ENCODE peak calls at places on chromosomes 7 and 10, in eight cellular contexts. S, Y, C, E, D, W, G and K are unnamed samples.
A peak's percentile ranks its signal among the peaks of the same experiment; 100 is the strongest.

GRCh38 chr7:91248996-91249395 is 15.2 kb upstream of the FZD1 start:
- DNase-seq in S (no peak), Y (no peak), C (no peak), E (peak; percentile 20), D (peak; percentile 61), W (no peak), G (no peak), K (no peak)

GRCh38 chr10:69809318-69809717 is 7.6 kb downstream of the COL13A1 start:
- DNase-seq in S (no peak), Y (no peak), C (no peak), E (no peak), D (no peak), W (no peak), G (no peak), K (no peak)

GRCh38 chr7:130418306-130418705 is 22.5 kb downstream of the CEP41 start:
- DNase-seq in S (no peak), Y (no peak), C (no peak), E (peak; percentile 60), D (no peak), W (no peak), G (no peak), K (no peak)

GRCh38 chr10:33859319-33860022 is 525.0 kb upstream of the NRP1 start:
- DNase-seq in S (no peak), Y (no peak), C (no peak), E (no peak), D (no peak), W (no peak), G (no peak), K (no peak)

GRCh38 chr7:79292834-79293233 is 160.6 kb downstream of the MAGI2 start:
- DNase-seq in S (no peak), Y (no peak), C (no peak), E (no peak), D (no peak), W (no peak), G (no peak), K (no peak)

GRCh38 chr7:50418526-50418925 is 31.6 kb downstream of the FIGNL1 start:
- DNase-seq in S (no peak), Y (no peak), C (no peak), E (no peak), D (peak; percentile 20), W (no peak), G (no peak), K (no peak)

GRCh38 chr10:15738237-15738928 is 18.7 kb upstream of the ITGA8 start:
- DNase-seq in S (no peak), Y (no peak), C (no peak), E (no peak), D (no peak), W (peak; percentile 7), G (no peak), K (no peak)

GRCh38 chr7:34277016-34277800 is 371.9 kb downstream of the BMPER start:
- DNase-seq in S (no peak), Y (no peak), C (no peak), E (peak; percentile 74), D (no peak), W (peak; percentile 78), G (no peak), K (no peak)

GRCh38 chr10:43685744-43686143 is 37.1 kb upstream of the ZNF32 start:
- DNase-seq in S (no peak), Y (no peak), C (no peak), E (no peak), D (no peak), W (no peak), G (peak; percentile 58), K (no peak)

GRCh38 chr10:97542169-97543024 is 30.2 kb upstream of the ANKRD2 start:
- DNase-seq in S (no peak), Y (no peak), C (peak; percentile 77), E (peak; percentile 97), D (no peak), W (peak; percentile 90), G (peak; percentile 68), K (peak; percentile 87)

GRCh38 chr7:151754142-151754590 is 122.7 kb downstream of the PRKAG2 start:
- DNase-seq in S (no peak), Y (no peak), C (peak; percentile 61), E (peak; percentile 99), D (peak; percentile 92), W (peak; percentile 98), G (peak; percentile 76), K (peak; percentile 98)

GRCh38 chr7:101362334-101363195 is at the start of gene COL26A1:
- DNase-seq in S (no peak), Y (no peak), C (no peak), E (no peak), D (peak; percentile 82), W (no peak), G (peak; percentile 24), K (no peak)

GRCh38 chr10:77979221-77979620 is 50.1 kb downstream of the POLR3A start:
- DNase-seq in S (no peak), Y (no peak), C (no peak), E (no peak), D (no peak), W (no peak), G (no peak), K (no peak)

GRCh38 chr10:113045155-113046055 is 95.4 kb downstream of the TCF7L2 start:
- DNase-seq in S (no peak), Y (no peak), C (no peak), E (peak; percentile 93), D (no peak), W (peak; percentile 95), G (no peak), K (no peak)

GRCh38 chr7:106354822-106355221 is 70.0 kb upstream of the NAMPT start:
- DNase-seq in S (no peak), Y (no peak), C (no peak), E (no peak), D (no peak), W (no peak), G (no peak), K (no peak)

GRCh38 chr7:151539055-151539714 is 19.5 kb upstream of the RHEB start:
- DNase-seq in S (no peak), Y (no peak), C (no peak), E (no peak), D (peak; percentile 87), W (peak; percentile 28), G (no peak), K (no peak)

GRCh38 chr10:43417950-43418768 is 9.2 kb upstream of the HNRNPF start:
- DNase-seq in S (no peak), Y (peak; percentile 33), C (no peak), E (no peak), D (no peak), W (no peak), G (no peak), K (no peak)

GRCh38 chr7:69687739-69688431 is 89.6 kb downstream of the AUTS2 start:
- DNase-seq in S (no peak), Y (no peak), C (no peak), E (no peak), D (no peak), W (no peak), G (no peak), K (peak; percentile 58)

GRCh38 chr10:128178319-128178937 is 52.2 kb upstream of the MKI67 start:
- DNase-seq in S (no peak), Y (peak; percentile 27), C (no peak), E (no peak), D (peak; percentile 38), W (peak; percentile 21), G (no peak), K (no peak)

GRCh38 chr10:60465801-60466200 is 76.1 kb upstream of the ANK3 start:
- DNase-seq in S (no peak), Y (no peak), C (no peak), E (peak; percentile 31), D (no peak), W (peak; percentile 38), G (no peak), K (no peak)

GRCh38 chr10:80662429-80663211 is 124.9 kb downstream of the SH2D4B start:
- DNase-seq in S (peak; percentile 13), Y (peak; percentile 49), C (peak; percentile 53), E (peak; percentile 59), D (peak; percentile 87), W (peak; percentile 91), G (peak; percentile 83), K (peak; percentile 62)
- H3K4me3 ChIP-seq in S (no peak overlapping the region), Y (no peak overlapping the region), C (peak overlapping the region; percentile 60), E (peak overlapping the region; percentile 43), D (peak overlapping the region; percentile 17), W (peak overlapping the region; percentile 40), G (peak overlapping the region; percentile 59), K (peak overlapping the region; percentile 28)

DNA sequence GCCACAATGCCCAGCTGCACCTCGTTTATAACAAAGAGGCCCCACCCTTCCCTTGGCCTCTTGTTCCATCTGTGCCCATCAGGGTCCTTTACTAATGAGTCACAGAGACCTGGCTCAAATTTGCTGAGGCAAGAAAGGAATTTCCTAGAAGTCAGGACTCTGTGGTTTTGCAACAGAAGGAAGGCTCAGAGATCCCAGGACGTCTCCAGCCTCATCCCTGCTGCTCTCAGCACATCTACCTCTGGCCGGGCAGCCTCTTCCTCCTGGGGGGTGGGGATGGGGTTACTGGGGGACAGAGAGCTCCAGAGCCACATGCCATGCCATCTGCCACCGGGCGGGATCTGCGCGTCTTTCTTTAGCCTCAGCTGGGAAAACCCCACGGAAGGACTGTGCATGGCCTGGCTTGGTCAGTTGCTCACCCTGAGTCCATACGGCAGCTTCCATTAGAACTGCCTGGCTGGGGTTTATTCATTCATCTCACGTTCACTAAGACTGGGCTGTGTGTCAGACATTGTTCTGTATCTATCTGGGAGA is 41.9 kb upstream of the PSMG3 start:
- DNase-seq in S (no peak), Y (no peak), C (no peak), E (peak; percentile 92), D (no peak), W (peak; percentile 27), G (no peak), K (peak; percentile 15)
- TF ChIP-seq CTCF in S (no peak), Y (no peak), C (no peak), E (no peak), D (no peak), W (no peak), G (no peak), K (no peak)

DNA sequence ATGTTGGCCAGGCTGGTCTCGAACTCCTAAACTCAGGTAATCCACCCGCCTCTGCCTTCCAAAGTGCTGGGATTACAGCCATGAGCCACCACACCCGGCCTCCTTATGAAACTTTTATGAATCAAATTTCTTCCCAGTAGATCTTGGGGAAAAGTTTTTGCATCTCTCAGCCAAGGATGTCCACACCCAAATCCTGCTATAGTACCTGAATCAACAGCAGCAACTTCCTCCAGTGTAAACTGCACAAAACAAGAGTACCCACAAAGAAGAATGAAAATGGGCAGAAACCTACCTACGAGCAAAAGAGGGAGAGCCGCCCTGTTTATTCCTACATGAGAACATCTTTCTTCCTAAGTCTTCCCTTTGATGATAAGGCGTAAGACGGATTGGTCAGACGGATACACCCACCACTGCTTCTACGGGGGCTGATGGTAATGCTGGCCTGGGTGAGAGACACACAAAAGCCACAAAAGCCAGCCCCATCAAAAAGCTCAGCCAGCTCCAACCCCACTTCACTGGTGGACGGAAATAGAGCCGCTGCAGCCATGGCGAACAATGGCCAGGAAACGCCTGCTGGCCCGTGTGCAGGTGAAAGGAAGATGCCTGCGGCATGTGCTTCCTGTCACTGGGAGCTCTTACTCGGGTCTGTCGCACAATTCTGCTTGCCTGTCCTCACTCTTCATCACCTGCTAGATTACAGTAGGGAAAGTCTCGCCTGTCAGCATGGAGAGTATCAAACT is 10.4 kb downstream of the JCAD start:
- DNase-seq in S (no peak), Y (no peak), C (no peak), E (no peak), D (no peak), W (no peak), G (peak; percentile 34), K (no peak)
- H3K4me3 ChIP-seq in S (no peak overlapping the region), Y (no peak overlapping the region), C (no peak overlapping the region), E (no peak overlapping the region), D (no peak overlapping the region), W (no peak overlapping the region), G (peak overlapping the region; percentile 17), K (no peak overlapping the region)

GRCh38 chr10:287814-288213 is 152.6 kb downstream of the ZMYND11 start:
- DNase-seq in S (no peak), Y (no peak), C (no peak), E (no peak), D (no peak), W (no peak), G (no peak), K (no peak)
- TF ChIP-seq CTCF in S (peak; percentile 24), Y (no peak), C (peak; percentile 14), E (peak; percentile 37), D (peak; percentile 25), W (peak; percentile 61), G (peak; percentile 14), K (peak; percentile 48)